ENCODE peak calls at places on chromosomes 6 and 20, in four cellular contexts. Y, C, I and Z are unnamed samples.
A peak's percentile ranks its signal among the peaks of the same experiment; 100 is the strongest.

GRCh38 chr20:21554985-21555384 is 41.1 kb upstream of the NKX2-2 start:
- DNase-seq in Y (no peak), C (no peak), I (no peak), Z (peak; percentile 48)

GRCh38 chr6:141472123-141472522 is 660.6 kb upstream of the GJE1 start:
- DNase-seq in Y (no peak), C (no peak), I (peak; percentile 8), Z (no peak)

GRCh38 chr20:9021699-9022098 is 47.2 kb upstream of the PLCB4 start:
- DNase-seq in Y (peak; percentile 15), C (no peak), I (peak; percentile 16), Z (no peak)

GRCh38 chr20:17202668-17203067 is 24.2 kb upstream of the PCSK2 start:
- DNase-seq in Y (no peak), C (no peak), I (no peak), Z (no peak)

GRCh38 chr20:48626226-48626937 is 201.4 kb downstream of the PREX1 start:
- DNase-seq in Y (no peak), C (no peak), I (peak; percentile 44), Z (no peak)

GRCh38 chr6:24777227-24777626 is 2.5 kb downstream of the GMNN start:
- DNase-seq in Y (no peak), C (no peak), I (no peak), Z (no peak)

GRCh38 chr20:59948828-59949720 is 8.9 kb downstream of the FAM217B start:
- DNase-seq in Y (peak; percentile 40), C (no peak), I (peak; percentile 67), Z (no peak)

GRCh38 chr6:77401231-77401630 is 62.1 kb downstream of the HTR1B start:
- DNase-seq in Y (no peak), C (no peak), I (no peak), Z (no peak)

GRCh38 chr20:54475334-54476287 is at the start of gene DOK5:
- DNase-seq in Y (peak; percentile 60), C (peak; percentile 36), I (peak; percentile 12), Z (no peak)

GRCh38 chr20:64210661-64211369 is 44.7 kb upstream of the PCMTD2 start:
- DNase-seq in Y (no peak), C (no peak), I (no peak), Z (no peak)

GRCh38 chr6:167566711-167567141 is 241.8 kb downstream of the TTLL2 start:
- DNase-seq in Y (no peak), C (no peak), I (no peak), Z (no peak)

GRCh38 chr6:100968934-100969333 is 87.8 kb upstream of the ASCC3 start:
- DNase-seq in Y (no peak), C (no peak), I (no peak), Z (no peak)

GRCh38 chr6:30781697-30782424 is 37.5 kb upstream of the IER3 start:
- DNase-seq in Y (peak; percentile 97), C (peak; percentile 85), I (peak; percentile 100), Z (peak; percentile 93)

GRCh38 chr6:11491998-11492397 is 45.6 kb upstream of the TMEM170B start:
- DNase-seq in Y (no peak), C (no peak), I (no peak), Z (no peak)

GRCh38 chr20:36319356-36320260 is 13.5 kb downstream of the DLGAP4 start:
- DNase-seq in Y (no peak), C (no peak), I (no peak), Z (no peak)

GRCh38 chr20:23027721-23028120 is 7.4 kb upstream of the SSTR4 start:
- DNase-seq in Y (no peak), C (no peak), I (no peak), Z (no peak)

GRCh38 chr6:138769102-138769676 is 4.4 kb upstream of the CCDC28A start:
- DNase-seq in Y (no peak), C (no peak), I (no peak), Z (no peak)

GRCh38 chr6:142313284-142313683 is 11.5 kb downstream of the ADGRG6 start:
- DNase-seq in Y (no peak), C (no peak), I (peak; percentile 85), Z (no peak)

GRCh38 chr6:163054641-163055040 is 326.9 kb downstream of the PACRG start:
- DNase-seq in Y (no peak), C (no peak), I (no peak), Z (no peak)

GRCh38 chr6:52077180-52077884 is 10.1 kb downstream of the PKHD1 start:
- DNase-seq in Y (no peak), C (no peak), I (no peak), Z (no peak)

GRCh38 chr6:119575721-119576120 is 226.2 kb upstream of the MAN1A1 start:
- DNase-seq in Y (no peak), C (no peak), I (peak; percentile 52), Z (no peak)

GRCh38 chr6:19896580-19897010 is 59.4 kb downstream of the ID4 start:
- DNase-seq in Y (no peak), C (no peak), I (no peak), Z (no peak)

GRCh38 chr6:35305117-35305516 is 7.5 kb downstream of the DEF6 start:
- DNase-seq in Y (no peak), C (no peak), I (no peak), Z (no peak)

GRCh38 chr6:125310994-125311649 is 9.4 kb upstream of the HDDC2 start:
- DNase-seq in Y (peak; percentile 47), C (no peak), I (peak; percentile 64), Z (no peak)

GRCh38 chr20:2368621-2369020 is 12.1 kb upstream of the TGM6 start:
- DNase-seq in Y (no peak), C (no peak), I (no peak), Z (no peak)

GRCh38 chr20:45340236-45340847 is 7.9 kb downstream of the SDC4 start:
- DNase-seq in Y (no peak), C (no peak), I (no peak), Z (no peak)

GRCh38 chr6:41100871-41101287 is 28.1 kb downstream of the NFYA start:
- DNase-seq in Y (no peak), C (no peak), I (no peak), Z (no peak)

GRCh38 chr6:19465760-19466159 is 371.4 kb upstream of the ID4 start:
- DNase-seq in Y (no peak), C (no peak), I (peak; percentile 31), Z (no peak)

GRCh38 chr6:135086414-135086764 is 31.8 kb upstream of the HBS1L start:
- DNase-seq in Y (no peak), C (no peak), I (no peak), Z (no peak)

GRCh38 chr6:90256698-90257485 is 39.8 kb downstream of the BACH2 start:
- DNase-seq in Y (no peak), C (no peak), I (peak; percentile 90), Z (no peak)

GRCh38 chr20:19832875-19833274 is 74.8 kb downstream of the RIN2 start:
- DNase-seq in Y (no peak), C (no peak), I (no peak), Z (no peak)

GRCh38 chr6:43972179-43972914 is 154.9 kb downstream of the MRPL14 start:
- DNase-seq in Y (no peak), C (no peak), I (no peak), Z (no peak)

GRCh38 chr6:26125015-26125690 is 37.9 kb downstream of the HFE start:
- DNase-seq in Y (no peak), C (no peak), I (no peak), Z (no peak)

GRCh38 chr20:57695940-57696339 is 13.9 kb downstream of the PMEPA1 start:
- DNase-seq in Y (no peak), C (no peak), I (no peak), Z (no peak)

GRCh38 chr20:5390719-5391118 is 74.0 kb upstream of the PROKR2 start:
- DNase-seq in Y (no peak), C (no peak), I (no peak), Z (no peak)

GRCh38 chr6:60695232-60695631 is 1590.8 kb downstream of the KHDRBS2 start:
- DNase-seq in Y (no peak), C (no peak), I (no peak), Z (no peak)
- TF ChIP-seq CTCF in Y (no peak), C (no peak), I (no peak), Z (no peak)

GRCh38 chr6:112780498-112781096 is 433.5 kb downstream of the RFPL4B start:
- DNase-seq in Y (peak; percentile 83), C (peak; percentile 53), I (peak; percentile 84), Z (peak; percentile 91)
- TF ChIP-seq CTCF in Y (peak; percentile 82), C (peak; percentile 92), I (peak; percentile 88), Z (peak; percentile 67)

DNA sequence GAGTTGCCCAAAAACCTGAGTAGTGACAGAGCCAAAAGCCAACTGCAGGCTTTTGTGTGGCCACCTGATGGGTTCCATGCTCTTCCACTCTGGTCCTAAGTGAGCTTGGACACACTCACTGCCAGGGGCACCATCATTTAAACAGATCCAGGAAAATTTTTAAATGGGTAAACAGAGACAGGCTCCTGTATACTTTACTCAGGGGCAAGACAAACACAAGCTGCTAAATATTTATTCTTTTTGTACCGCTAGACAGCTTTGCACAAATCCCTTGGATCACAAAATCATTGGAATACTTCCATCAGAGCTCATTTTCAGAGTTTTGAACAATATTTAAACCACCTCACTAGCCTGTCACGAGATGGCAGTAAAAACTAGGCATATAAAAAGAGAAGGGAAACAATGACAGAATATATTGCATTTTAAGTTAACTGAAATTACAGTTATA is 31.4 kb downstream of the GCLC start:
- DNase-seq in Y (no peak), C (no peak), I (no peak), Z (no peak)
- TF ChIP-seq CTCF in Y (no peak), C (no peak), I (peak; percentile 49), Z (no peak)

DNA sequence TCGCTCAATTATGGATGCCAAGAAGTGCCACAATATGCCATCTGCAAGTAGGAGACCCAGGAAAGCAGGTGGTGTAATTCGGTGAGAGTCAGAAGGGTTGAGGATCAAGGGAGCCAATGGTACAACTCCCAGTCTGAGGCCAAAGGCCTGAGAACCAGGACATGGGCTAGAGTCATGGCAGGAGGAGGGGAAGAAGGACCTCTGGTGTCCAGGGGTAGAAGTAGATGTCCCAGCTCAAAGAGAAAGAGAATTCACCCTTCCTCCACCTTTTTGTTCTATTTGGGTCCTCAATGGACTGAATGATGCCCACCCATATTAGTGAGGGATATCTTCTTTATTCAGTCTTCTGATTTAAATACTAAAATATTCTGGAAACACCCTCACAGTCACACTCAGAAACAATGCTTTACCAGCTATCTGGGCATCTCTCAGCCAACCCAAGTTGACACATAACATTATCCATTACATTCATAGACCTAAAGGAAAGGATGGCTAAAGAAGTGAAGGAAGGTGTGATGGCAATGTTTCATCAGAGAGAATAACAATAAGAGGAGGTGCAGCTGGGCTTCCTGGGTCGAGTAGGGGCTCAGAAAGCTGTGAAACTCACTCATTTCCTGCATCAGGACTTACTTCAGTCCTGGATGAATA is 21.2 kb upstream of the HLA-DQA1 start:
- DNase-seq in Y (no peak), C (no peak), I (no peak), Z (no peak)
- TF ChIP-seq CTCF in Y (no peak), C (no peak), I (no peak), Z (no peak)

GRCh38 chr6:5266423-5266822 is 5.1 kb downstream of the FARS2 start:
- DNase-seq in Y (no peak), C (no peak), I (no peak), Z (no peak)
- TF ChIP-seq CTCF in Y (no peak), C (no peak), I (no peak), Z (no peak)